ENCODE peak calls at places on chromosomes 6 and 20, in eight cellular contexts. S is foreskin fibroblast; R is activated CD4-positive, alpha-beta T cell treated with anti-CD3 and anti-CD28 coated beads, Interleukin-2, amount 50 U/mL, for 48 hours; N is LoVo; Z is T-cell; J is brain microvascular endothelial cell; B is skeletal muscle cell; Y is foreskin keratinocyte. M is an unnamed sample.
A peak's percentile ranks its signal among the peaks of the same experiment; 100 is the strongest.

GRCh38 chr20:50070361-50070760 is 42.6 kb downstream of the UBE2V1 start:
- DNase-seq in S (no peak), R (no peak), N (no peak), Z (no peak), J (no peak), B (no peak), Y (no peak), M (no peak)

GRCh38 chr6:34189806-34190503 is 44.1 kb upstream of the GRM4 start:
- DNase-seq in S (no peak), R (peak; percentile 46), N (no peak), Z (peak; percentile 31), J (no peak), B (no peak), Y (no peak), M (peak; percentile 37)

GRCh38 chr6:96450082-96450759 is 71.4 kb upstream of the UFL1 start:
- DNase-seq in S (no peak), R (no peak), N (no peak), Z (no peak), J (no peak), B (no peak), Y (no peak), M (no peak)

GRCh38 chr20:672975-673604 is 2.5 kb downstream of the SCRT2 start:
- DNase-seq in S (no peak), R (no peak), N (no peak), Z (no peak), J (no peak), B (no peak), Y (no peak), M (no peak)

GRCh38 chr20:8583209-8584106 is 451.4 kb downstream of the PLCB1 start:
- DNase-seq in S (no peak), R (no peak), N (no peak), Z (no peak), J (no peak), B (peak; percentile 36), Y (no peak), M (no peak)

GRCh38 chr6:33021917-33022316 is 12.5 kb upstream of the HLA-DOA start:
- DNase-seq in S (no peak), R (no peak), N (no peak), Z (no peak), J (no peak), B (no peak), Y (no peak), M (no peak)

GRCh38 chr6:36544228-36544627 is 3.1 kb downstream of the STK38 start:
- DNase-seq in S (peak; percentile 41), R (no peak), N (no peak), Z (peak; percentile 14), J (no peak), B (no peak), Y (no peak), M (no peak)

GRCh38 chr6:140921366-140922226 is 1211.1 kb upstream of the GJE1 start:
- DNase-seq in S (peak; percentile 74), R (no peak), N (peak; percentile 52), Z (no peak), J (peak; percentile 64), B (peak; percentile 78), Y (peak; percentile 81), M (no peak)

GRCh38 chr20:2672446-2672845 is 8.4 kb upstream of the IDH3B start:
- DNase-seq in S (no peak), R (no peak), N (no peak), Z (no peak), J (no peak), B (no peak), Y (no peak), M (no peak)

GRCh38 chr6:139983555-139984276 is 609.3 kb upstream of the CITED2 start:
- DNase-seq in S (peak; percentile 93), R (no peak), N (no peak), Z (no peak), J (peak; percentile 90), B (peak; percentile 71), Y (no peak), M (no peak)

GRCh38 chr20:24634855-24635254 is 165.4 kb downstream of the SYNDIG1 start:
- DNase-seq in S (peak; percentile 84), R (no peak), N (peak; percentile 22), Z (no peak), J (peak; percentile 81), B (peak; percentile 87), Y (no peak), M (peak; percentile 92)

GRCh38 chr20:30168025-30168799 is 1089.3 kb upstream of the DEFB115 start:
- DNase-seq in S (no peak), R (peak; percentile 1), N (no peak), Z (no peak), J (no peak), B (no peak), Y (no peak), M (no peak)

GRCh38 chr6:41538556-41539182 is 7.5 kb upstream of the FOXP4 start:
- DNase-seq in S (peak; percentile 36), R (no peak), N (no peak), Z (no peak), J (no peak), B (no peak), Y (no peak), M (no peak)

GRCh38 chr6:1770435-1770843 is 160.7 kb downstream of the FOXC1 start:
- DNase-seq in S (no peak), R (peak; percentile 33), N (no peak), Z (peak; percentile 8), J (peak; percentile 18), B (no peak), Y (no peak), M (no peak)

GRCh38 chr20:48181536-48181935 is 396.3 kb upstream of the SULF2 start:
- DNase-seq in S (no peak), R (no peak), N (no peak), Z (no peak), J (no peak), B (no peak), Y (no peak), M (no peak)

GRCh38 chr6:19210849-19211590 is 626.1 kb upstream of the ID4 start:
- DNase-seq in S (no peak), R (peak; percentile 12), N (no peak), Z (no peak), J (no peak), B (no peak), Y (no peak), M (peak; percentile 62)

GRCh38 chr6:81996414-81996813 is 243.9 kb upstream of the TENT5A start:
- DNase-seq in S (peak; percentile 82), R (no peak), N (no peak), Z (no peak), J (peak; percentile 74), B (peak; percentile 77), Y (no peak), M (no peak)

GRCh38 chr6:121849477-121849876 is 414.0 kb downstream of the GJA1 start:
- DNase-seq in S (peak; percentile 54), R (peak; percentile 13), N (peak; percentile 25), Z (no peak), J (peak; percentile 80), B (no peak), Y (no peak), M (peak; percentile 86)

GRCh38 chr6:18501313-18502013 is 114.3 kb downstream of the RNF144B start:
- DNase-seq in S (peak; percentile 54), R (no peak), N (no peak), Z (no peak), J (peak; percentile 57), B (peak; percentile 66), Y (peak; percentile 56), M (no peak)

GRCh38 chr20:50589548-50590347 is 79.6 kb downstream of the PTPN1 start:
- DNase-seq in S (no peak), R (no peak), N (no peak), Z (no peak), J (no peak), B (no peak), Y (no peak), M (no peak)

GRCh38 chr6:112296122-112296521 is 41.8 kb upstream of the LAMA4 start:
- DNase-seq in S (peak; percentile 68), R (no peak), N (no peak), Z (no peak), J (peak; percentile 84), B (no peak), Y (no peak), M (peak; percentile 80)

GRCh38 chr6:36916159-36916558 is 30.4 kb downstream of the C6orf89 start:
- DNase-seq in S (no peak), R (no peak), N (no peak), Z (no peak), J (no peak), B (peak; percentile 13), Y (no peak), M (no peak)

GRCh38 chr6:107318100-107318736 is 141.1 kb downstream of the PDSS2 start:
- DNase-seq in S (peak; percentile 52), R (peak; percentile 25), N (peak; percentile 60), Z (no peak), J (peak; percentile 67), B (peak; percentile 16), Y (no peak), M (peak; percentile 73)

GRCh38 chr20:37283530-37284195 is 5.8 kb upstream of the MANBAL start:
- DNase-seq in S (no peak), R (no peak), N (no peak), Z (no peak), J (no peak), B (no peak), Y (no peak), M (peak; percentile 40)

GRCh38 chr6:64681416-64682160 is 1025.4 kb downstream of the EYS start:
- DNase-seq in S (no peak), R (no peak), N (no peak), Z (no peak), J (no peak), B (no peak), Y (no peak), M (peak; percentile 73)

GRCh38 chr6:10414766-10415592 is at the start of gene TFAP2A:
- DNase-seq in S (peak; percentile 72), R (no peak), N (peak; percentile 67), Z (no peak), J (peak; percentile 16), B (no peak), Y (peak; percentile 92), M (peak; percentile 83)

GRCh38 chr20:18588554-18589043 is 745 bp downstream of the DTD1 start:
- DNase-seq in S (no peak), R (peak; percentile 10), N (no peak), Z (no peak), J (peak; percentile 1), B (no peak), Y (no peak), M (no peak)

GRCh38 chr6:13814938-13815575 is 700 bp upstream of the MCUR1 start:
- DNase-seq in S (no peak), R (no peak), N (no peak), Z (no peak), J (no peak), B (no peak), Y (no peak), M (no peak)

GRCh38 chr6:108541843-108542795 is 18.6 kb upstream of the FOXO3 start:
- DNase-seq in S (peak; percentile 68), R (peak; percentile 61), N (peak; percentile 76), Z (peak; percentile 40), J (peak; percentile 61), B (no peak), Y (no peak), M (peak; percentile 83)

GRCh38 chr6:11585426-11586016 is 48.0 kb downstream of the TMEM170B start:
- DNase-seq in S (peak; percentile 56), R (no peak), N (peak; percentile 46), Z (no peak), J (peak; percentile 70), B (no peak), Y (no peak), M (no peak)

GRCh38 chr6:148577687-148578488 is 168.9 kb upstream of the UST start:
- DNase-seq in S (peak; percentile 84), R (peak; percentile 52), N (peak; percentile 78), Z (no peak), J (peak; percentile 71), B (peak; percentile 55), Y (peak; percentile 7), M (peak; percentile 92)

GRCh38 chr20:37331060-37331857 is 14.7 kb upstream of the SRC start:
- DNase-seq in S (no peak), R (no peak), N (no peak), Z (no peak), J (no peak), B (no peak), Y (no peak), M (no peak)